ENCODE peak calls at places on chromosomes 11 and 22, in seven cellular contexts. X is stomach, Z is uterus, F is breast epithelium, I is NB4, S is A549, N is body of pancreas. G is an unnamed sample.

GRCh38 chr22:26554956-26555355 is 35.0 kb downstream of the TPST2 start:
- DNase-seq in S (no peak), F (no peak), I (no peak), X (no peak), N (no peak), Z (no peak), G (no peak)

GRCh38 chr11:127395034-127395433 is 394.5 kb upstream of the KIRREL3 start:
- DNase-seq in F (no peak), S (no peak), Z (no peak), N (peak; percentile 14), X (no peak), I (no peak), G (no peak)

GRCh38 chr11:59187587-59187986 is 15.7 kb downstream of the DTX4 start:
- DNase-seq in I (no peak), F (no peak), N (no peak), S (no peak), X (peak; percentile 55), Z (peak; percentile 59), G (no peak)

GRCh38 chr11:79332017-79332416 is 108.8 kb downstream of the TENM4 start:
- DNase-seq in S (no peak), X (no peak), N (no peak), I (no peak), F (no peak), Z (no peak), G (no peak)

GRCh38 chr11:11975201-11976092 is 33.0 kb downstream of the DKK3 start:
- DNase-seq in Z (no peak), F (peak; percentile 10), I (no peak), S (no peak), X (peak; percentile 25), N (no peak), G (peak; percentile 62)

GRCh38 chr11:69374110-69374981 is 80.4 kb downstream of the MYEOV start:
- DNase-seq in I (no peak), F (no peak), X (peak; percentile 22), N (no peak), Z (no peak), S (no peak), G (no peak)

GRCh38 chr11:98940913-98941312 is 79.8 kb upstream of the CNTN5 start:
- DNase-seq in F (no peak), N (no peak), S (no peak), Z (no peak), X (no peak), I (no peak), G (no peak)

GRCh38 chr11:39732002-39732401 is 1727.5 kb downstream of the LRRC4C start:
- DNase-seq in N (no peak), F (no peak), X (no peak), Z (no peak), S (no peak), I (no peak), G (no peak)

GRCh38 chr11:124612567-124613245 is 1.5 kb downstream of the PANX3 start:
- DNase-seq in X (no peak), I (no peak), S (no peak), Z (no peak), F (no peak), N (no peak), G (no peak)

GRCh38 chr11:16812274-16812673 is 73.8 kb downstream of the C11orf58 start:
- DNase-seq in Z (no peak), F (no peak), N (no peak), S (no peak), X (no peak), I (no peak), G (no peak)

GRCh38 chr11:119205080-119205479 is 1.1 kb upstream of the CBL start:
- DNase-seq in N (no peak), F (no peak), S (no peak), I (peak; percentile 78), X (no peak), Z (no peak), G (no peak)

GRCh38 chr11:9580894-9581293 is 7.4 kb downstream of the WEE1 start:
- DNase-seq in F (no peak), I (no peak), X (no peak), N (no peak), S (no peak), Z (no peak), G (no peak)

GRCh38 chr11:9577551-9577950 is 4.1 kb downstream of the WEE1 start:
- DNase-seq in F (no peak), Z (no peak), S (no peak), N (no peak), X (no peak), I (no peak), G (no peak)

GRCh38 chr11:9575531-9576240 is 2.2 kb downstream of the WEE1 start:
- DNase-seq in X (no peak), F (no peak), Z (no peak), S (no peak), N (no peak), I (no peak), G (no peak)

GRCh38 chr11:9577032-9577431 is 3.6 kb downstream of the WEE1 start:
- DNase-seq in I (no peak), N (no peak), Z (no peak), S (no peak), X (no peak), F (no peak), G (no peak)

GRCh38 chr11:9581556-9582161 is 8.2 kb downstream of the WEE1 start:
- DNase-seq in Z (no peak), I (no peak), N (no peak), F (no peak), X (no peak), S (no peak), G (no peak)
- TF ChIP-seq POLR2A in Z (no peak), I (no peak), N (no peak), F (no peak), X (no peak), S (no peak), G (no peak)

GRCh38 chr11:66365166-66365565 is 6.4 kb downstream of the SLC29A2 start:
- DNase-seq in I (no peak), S (no peak), X (no peak), Z (no peak), N (no peak), F (no peak), G (no peak)

GRCh38 chr11:66363187-66363601 is 8.4 kb downstream of the SLC29A2 start:
- DNase-seq in Z (no peak), I (no peak), F (no peak), X (peak; percentile 34), N (no peak), S (no peak), G (no peak)

GRCh38 chr11:66365711-66366619 is 5.6 kb downstream of the SLC29A2 start:
- DNase-seq in Z (no peak), X (no peak), I (peak; percentile 21), S (no peak), N (no peak), F (no peak), G (no peak)

GRCh38 chr11:66362481-66363147 is 8.9 kb downstream of the SLC29A2 start:
- DNase-seq in F (no peak), S (no peak), I (peak; percentile 16), N (no peak), Z (no peak), X (no peak), G (no peak)

DNA sequence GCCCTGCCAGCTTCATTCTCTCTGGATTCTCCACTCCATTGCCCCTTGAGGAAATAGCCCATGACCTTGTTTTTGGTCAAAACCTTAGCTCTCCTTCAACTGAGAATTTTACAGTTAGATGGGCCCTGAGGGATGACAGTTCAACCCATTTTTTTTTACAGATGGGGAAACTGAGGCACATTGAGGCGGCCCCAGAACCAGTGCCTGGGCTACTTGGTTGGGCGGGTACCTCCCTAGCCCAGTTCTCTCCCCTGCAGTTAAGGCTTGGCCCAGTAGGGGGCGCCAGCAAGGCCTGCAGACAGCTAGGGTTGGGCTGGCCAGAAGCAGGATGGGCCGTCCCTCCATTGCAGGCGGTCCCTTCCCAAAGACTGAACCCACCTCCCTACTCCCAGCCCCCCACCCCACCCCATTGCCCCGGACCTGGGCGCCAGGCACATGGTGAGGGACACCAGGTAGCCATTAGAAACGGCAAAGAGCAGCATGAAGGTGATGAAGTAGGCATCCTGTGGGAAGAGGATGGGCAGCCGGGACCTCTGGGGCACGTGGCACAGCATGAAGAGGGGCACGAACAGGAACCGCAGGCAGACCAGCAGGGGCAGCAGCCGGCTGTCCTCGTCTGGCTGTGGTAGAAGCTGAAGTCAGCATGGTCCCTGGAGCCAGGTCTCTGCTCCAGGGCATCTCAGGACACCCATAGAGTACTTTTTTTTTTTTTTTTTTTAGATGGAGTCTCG is 7.6 kb downstream of the SLC29A2 start:
- DNase-seq in Z (no peak), I (peak; percentile 77), F (no peak), X (peak; percentile 55), N (peak; percentile 56), S (peak; percentile 64), G (peak; percentile 70)
- TF ChIP-seq POLR2A in Z (no peak), I (peak; percentile 37), F (no peak), X (no peak), N (no peak), S (no peak), G (no peak)

DNA sequence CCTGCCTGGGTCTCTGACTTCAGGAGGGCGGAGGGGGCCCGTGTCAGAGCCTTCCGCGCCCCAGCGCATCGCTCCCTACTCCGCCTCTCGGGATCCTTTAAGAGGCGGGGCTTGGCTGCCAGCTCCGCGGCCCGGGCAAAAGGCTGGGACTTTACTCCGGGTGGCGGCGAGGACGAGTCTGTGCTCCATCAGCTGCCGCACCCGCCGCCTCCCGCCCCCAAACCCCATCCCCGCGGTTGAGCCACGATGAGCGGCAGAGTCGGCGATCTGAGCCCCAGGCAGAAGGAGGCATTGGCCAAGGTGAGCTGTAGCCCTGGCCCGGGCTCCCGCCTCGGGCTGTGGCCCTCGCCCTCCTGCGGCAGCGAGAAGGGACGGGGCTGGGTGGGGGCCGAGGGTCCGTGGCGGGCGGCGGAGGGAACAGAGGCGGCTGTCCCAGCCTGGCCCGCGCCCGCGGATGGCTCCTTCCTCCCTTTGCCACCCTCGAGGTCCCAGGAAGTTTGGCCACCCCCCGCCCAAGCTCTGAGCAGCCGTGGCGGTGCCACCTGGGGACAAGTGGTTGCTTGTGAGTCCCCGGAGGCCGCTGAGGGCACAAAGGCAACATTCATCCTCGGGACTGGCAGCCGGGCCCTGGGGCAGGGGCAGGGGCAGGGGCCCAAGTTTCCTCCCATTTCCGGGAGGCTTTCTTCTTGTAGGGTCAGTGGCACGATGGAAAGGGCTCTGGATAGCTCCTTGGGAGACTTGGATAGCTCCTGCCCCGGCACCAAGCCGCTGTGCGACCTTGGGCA is at the start of gene SEC14L2:
- DNase-seq in N (peak; percentile 75), I (no peak), S (peak; percentile 33), F (peak; percentile 72), X (peak; percentile 79), Z (peak; percentile 68), G (no peak)
- TF ChIP-seq POLR2A in N (peak; percentile 54), I (no peak), S (peak; percentile 38), F (peak; percentile 18), X (no peak), Z (peak; percentile 54), G (peak; percentile 55)

GRCh38 chr11:204587-205109 is 2.6 kb downstream of the BET1L start:
- DNase-seq in F (peak; percentile 13), S (no peak), N (no peak), X (peak; percentile 14), Z (peak; percentile 12), I (no peak), G (no peak)

GRCh38 chr11:203945-204586 is 3.1 kb downstream of the BET1L start:
- DNase-seq in X (peak; percentile 16), F (no peak), Z (peak; percentile 13), I (no peak), N (no peak), S (no peak), G (no peak)

GRCh38 chr11:201936-202335 is 5.3 kb downstream of the BET1L start:
- DNase-seq in Z (peak; percentile 8), X (peak; percentile 21), N (no peak), F (no peak), I (peak; percentile 53), S (no peak), G (no peak)

GRCh38 chr11:202490-202889 is 4.7 kb downstream of the BET1L start:
- DNase-seq in F (no peak), S (no peak), Z (peak; percentile 9), N (no peak), X (peak; percentile 14), I (no peak), G (no peak)

GRCh38 chr11:203056-203944 is 3.9 kb downstream of the BET1L start:
- DNase-seq in S (no peak), I (no peak), X (peak; percentile 17), Z (peak; percentile 9), N (no peak), F (no peak), G (no peak)
- TF ChIP-seq POLR2A in S (no peak), I (no peak), X (no peak), Z (no peak), N (no peak), F (no peak), G (no peak)

G was measured in H54.